ENCODE peak calls at places on chromosomes 16 and 17, in ten cellular contexts. One of them, this sample, is unnamed.

GRCh38 chr16:58352690-58353089 is 39.6 kb upstream of the GINS3 start:
- DNase-seq in CMK: no peak
- DNase-seq in non-pigmented ciliary epithelial cell: no peak
- DNase-seq in NCI-H1436: no peak
- DNase-seq in HCT116: no peak
- DNase-seq in NCI-H526: no peak
- DNase-seq in Peyer's patch: no peak
- DNase-seq in GM04504: no peak
- DNase-seq in stimulated activated naive B cell treated with anti-CD40 and anti-IgM and Interleukin-4, amounts not matched to agents 10 μg/mL and 1 μg/mL and 100 μg/mL, for 72 hours: no peak
- DNase-seq in activated CD4-positive, alpha-beta T cell treated with anti-CD3 and anti-CD28 coated beads, Interleukin-2, amount 50 U/mL, for 1 hour: no peak
- DNase-seq in this sample: no peak

GRCh38 chr17:9242497-9242881 is 221.2 kb downstream of the NTN1 start:
- DNase-seq in CMK: no peak
- DNase-seq in non-pigmented ciliary epithelial cell: no peak
- DNase-seq in NCI-H1436: no peak
- DNase-seq in HCT116: no peak
- DNase-seq in NCI-H526: no peak
- DNase-seq in Peyer's patch: no peak
- DNase-seq in GM04504: no peak
- DNase-seq in stimulated activated naive B cell treated with anti-CD40 and anti-IgM and Interleukin-4, amounts not matched to agents 10 μg/mL and 1 μg/mL and 100 μg/mL, for 72 hours: no peak
- DNase-seq in activated CD4-positive, alpha-beta T cell treated with anti-CD3 and anti-CD28 coated beads, Interleukin-2, amount 50 U/mL, for 1 hour: no peak
- DNase-seq in this sample: no peak

GRCh38 chr16:74623214-74623842 is 16.4 kb upstream of the GLG1 start:
- DNase-seq in CMK: peak
- DNase-seq in non-pigmented ciliary epithelial cell: no peak
- DNase-seq in NCI-H1436: no peak
- DNase-seq in HCT116: no peak
- DNase-seq in NCI-H526: peak
- DNase-seq in Peyer's patch: no peak
- DNase-seq in GM04504: no peak
- DNase-seq in stimulated activated naive B cell treated with anti-CD40 and anti-IgM and Interleukin-4, amounts not matched to agents 10 μg/mL and 1 μg/mL and 100 μg/mL, for 72 hours: no peak
- DNase-seq in activated CD4-positive, alpha-beta T cell treated with anti-CD3 and anti-CD28 coated beads, Interleukin-2, amount 50 U/mL, for 1 hour: no peak
- DNase-seq in this sample: no peak

GRCh38 chr17:39719966-39720365 is 10.4 kb downstream of the MIEN1 start:
- DNase-seq in CMK: no peak
- DNase-seq in non-pigmented ciliary epithelial cell: no peak
- DNase-seq in NCI-H1436: no peak
- DNase-seq in HCT116: no peak
- DNase-seq in NCI-H526: no peak
- DNase-seq in Peyer's patch: no peak
- DNase-seq in GM04504: no peak
- DNase-seq in stimulated activated naive B cell treated with anti-CD40 and anti-IgM and Interleukin-4, amounts not matched to agents 10 μg/mL and 1 μg/mL and 100 μg/mL, for 72 hours: no peak
- DNase-seq in activated CD4-positive, alpha-beta T cell treated with anti-CD3 and anti-CD28 coated beads, Interleukin-2, amount 50 U/mL, for 1 hour: no peak
- DNase-seq in this sample: no peak

GRCh38 chr16:76343761-76344160 is 66.6 kb downstream of the CNTNAP4 start:
- DNase-seq in CMK: no peak
- DNase-seq in non-pigmented ciliary epithelial cell: no peak
- DNase-seq in NCI-H1436: no peak
- DNase-seq in HCT116: no peak
- DNase-seq in NCI-H526: no peak
- DNase-seq in Peyer's patch: no peak
- DNase-seq in GM04504: no peak
- DNase-seq in stimulated activated naive B cell treated with anti-CD40 and anti-IgM and Interleukin-4, amounts not matched to agents 10 μg/mL and 1 μg/mL and 100 μg/mL, for 72 hours: no peak
- DNase-seq in activated CD4-positive, alpha-beta T cell treated with anti-CD3 and anti-CD28 coated beads, Interleukin-2, amount 50 U/mL, for 1 hour: no peak
- DNase-seq in this sample: no peak

GRCh38 chr17:64736804-64737492 is 74.8 kb upstream of the SMURF2 start:
- DNase-seq in CMK: peak
- DNase-seq in non-pigmented ciliary epithelial cell: peak
- DNase-seq in NCI-H1436: peak
- DNase-seq in HCT116: peak
- DNase-seq in NCI-H526: peak
- DNase-seq in Peyer's patch: peak
- DNase-seq in GM04504: no peak
- DNase-seq in stimulated activated naive B cell treated with anti-CD40 and anti-IgM and Interleukin-4, amounts not matched to agents 10 μg/mL and 1 μg/mL and 100 μg/mL, for 72 hours: no peak
- DNase-seq in activated CD4-positive, alpha-beta T cell treated with anti-CD3 and anti-CD28 coated beads, Interleukin-2, amount 50 U/mL, for 1 hour: peak
- DNase-seq in this sample: peak

GRCh38 chr17:38361700-38362465 is 10.2 kb downstream of the SOCS7 start:
- DNase-seq in CMK: no peak
- DNase-seq in non-pigmented ciliary epithelial cell: no peak
- DNase-seq in NCI-H1436: no peak
- DNase-seq in HCT116: no peak
- DNase-seq in NCI-H526: no peak
- DNase-seq in Peyer's patch: no peak
- DNase-seq in GM04504: no peak
- DNase-seq in stimulated activated naive B cell treated with anti-CD40 and anti-IgM and Interleukin-4, amounts not matched to agents 10 μg/mL and 1 μg/mL and 100 μg/mL, for 72 hours: no peak
- DNase-seq in activated CD4-positive, alpha-beta T cell treated with anti-CD3 and anti-CD28 coated beads, Interleukin-2, amount 50 U/mL, for 1 hour: no peak
- DNase-seq in this sample: no peak

GRCh38 chr17:64331946-64332493 is 58.6 kb downstream of the PECAM1 start:
- DNase-seq in CMK: no peak
- DNase-seq in non-pigmented ciliary epithelial cell: no peak
- DNase-seq in NCI-H1436: no peak
- DNase-seq in HCT116: no peak
- DNase-seq in NCI-H526: no peak
- DNase-seq in Peyer's patch: no peak
- DNase-seq in GM04504: no peak
- DNase-seq in stimulated activated naive B cell treated with anti-CD40 and anti-IgM and Interleukin-4, amounts not matched to agents 10 μg/mL and 1 μg/mL and 100 μg/mL, for 72 hours: no peak
- DNase-seq in activated CD4-positive, alpha-beta T cell treated with anti-CD3 and anti-CD28 coated beads, Interleukin-2, amount 50 U/mL, for 1 hour: no peak
- DNase-seq in this sample: no peak

GRCh38 chr17:60579090-60579489 is 20.9 kb upstream of the PPM1D start:
- DNase-seq in CMK: no peak
- DNase-seq in non-pigmented ciliary epithelial cell: no peak
- DNase-seq in NCI-H1436: no peak
- DNase-seq in HCT116: no peak
- DNase-seq in NCI-H526: no peak
- DNase-seq in Peyer's patch: no peak
- DNase-seq in GM04504: no peak
- DNase-seq in stimulated activated naive B cell treated with anti-CD40 and anti-IgM and Interleukin-4, amounts not matched to agents 10 μg/mL and 1 μg/mL and 100 μg/mL, for 72 hours: no peak
- DNase-seq in activated CD4-positive, alpha-beta T cell treated with anti-CD3 and anti-CD28 coated beads, Interleukin-2, amount 50 U/mL, for 1 hour: no peak
- DNase-seq in this sample: no peak

GRCh38 chr17:83180264-83180995 is 101.0 kb downstream of the METRNL start:
- DNase-seq in CMK: no peak
- DNase-seq in non-pigmented ciliary epithelial cell: no peak
- DNase-seq in NCI-H1436: no peak
- DNase-seq in HCT116: no peak
- DNase-seq in NCI-H526: no peak
- DNase-seq in Peyer's patch: no peak
- DNase-seq in GM04504: no peak
- DNase-seq in stimulated activated naive B cell treated with anti-CD40 and anti-IgM and Interleukin-4, amounts not matched to agents 10 μg/mL and 1 μg/mL and 100 μg/mL, for 72 hours: no peak
- DNase-seq in activated CD4-positive, alpha-beta T cell treated with anti-CD3 and anti-CD28 coated beads, Interleukin-2, amount 50 U/mL, for 1 hour: no peak
- DNase-seq in this sample: peak